ENCODE peak calls at places on chromosomes 13 and 19, in four cellular contexts. I, Q, Z and O are unnamed samples.

GRCh38 chr19:54156490-54156889 is 3.0 kb downstream of the LENG1 start:
- DNase-seq in Q (no peak), Z (no peak), I (no peak), O (no peak)

GRCh38 chr13:27634231-27634630 is 12.5 kb downstream of the POLR1D start:
- DNase-seq in I (no peak), Z (no peak), Q (no peak), O (no peak)

GRCh38 chr19:2438178-2438577 is 10.8 kb upstream of the TIMM13 start:
- DNase-seq in I (no peak), Q (no peak), Z (no peak), O (no peak)

GRCh38 chr13:114016321-114017027 is 42.6 kb upstream of the C13orf46 start:
- DNase-seq in Z (no peak), I (no peak), Q (no peak), O (no peak)

GRCh38 chr13:113474179-113474578 is 16.3 kb downstream of the DCUN1D2 start:
- DNase-seq in Q (no peak), I (peak), Z (no peak), O (no peak)

GRCh38 chr13:109844396-109844795 is 58.0 kb upstream of the IRS2 start:
- DNase-seq in Q (no peak), Z (no peak), I (no peak), O (no peak)

GRCh38 chr13:25980255-25980654 is 71.6 kb downstream of the SHISA2 start:
- DNase-seq in I (peak), Q (peak), Z (no peak), O (no peak)

GRCh38 chr19:45439569-45440258 is 16.0 kb upstream of the ERCC1 start:
- DNase-seq in I (peak), Z (peak), Q (no peak), O (peak)

GRCh38 chr19:51514866-51515481 is 13.4 kb upstream of the SIGLEC12 start:
- DNase-seq in Z (no peak), I (peak), Q (peak), O (peak)

GRCh38 chr19:48676887-48677286 is 4.1 kb upstream of the NTN5 start:
- DNase-seq in Z (no peak), Q (no peak), I (no peak), O (no peak)

GRCh38 chr19:13010992-13011652 is 15.8 kb downstream of the NFIX start:
- DNase-seq in Q (no peak), I (no peak), Z (no peak), O (no peak)

GRCh38 chr13:21670006-21670882 is 629 bp upstream of the FGF9 start:
- DNase-seq in I (peak), Z (no peak), Q (no peak), O (peak)
- TF ChIP-seq CTCF in I (no peak), Z (no peak), Q (no peak), O (peak)

DNA sequence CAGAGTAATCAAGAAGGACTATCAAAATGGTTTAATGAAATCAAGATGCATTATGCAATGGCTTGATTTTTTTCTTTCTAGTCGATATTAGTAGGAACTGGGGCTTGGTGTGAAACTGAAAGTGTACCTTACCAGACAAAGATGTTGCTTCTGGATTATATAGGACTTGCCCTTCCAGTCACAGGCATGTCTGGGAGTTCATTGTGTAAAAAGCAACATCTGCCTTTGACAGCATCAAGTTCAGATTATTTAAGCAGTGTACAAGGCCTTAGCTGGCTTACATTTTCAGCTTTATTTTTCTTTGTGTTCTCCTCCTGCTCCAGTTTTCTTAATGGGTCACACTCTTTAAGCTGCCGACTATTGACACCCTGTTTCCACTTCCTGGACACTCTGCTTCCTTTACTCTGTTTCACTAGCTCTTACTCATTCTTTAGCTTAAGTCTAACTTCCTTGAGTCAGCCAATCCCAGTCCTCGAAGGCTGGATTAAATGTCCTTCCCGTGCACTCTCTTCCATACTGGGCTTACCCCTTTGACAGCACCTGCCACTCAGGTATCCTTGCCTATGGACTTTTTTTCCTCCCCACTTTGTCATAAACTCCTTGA is 29.4 kb upstream of the OLFM4 start:
- DNase-seq in Q (no peak), I (no peak), Z (no peak), O (no peak)
- TF ChIP-seq CTCF in Q (no peak), I (no peak), Z (no peak), O (no peak)

DNA sequence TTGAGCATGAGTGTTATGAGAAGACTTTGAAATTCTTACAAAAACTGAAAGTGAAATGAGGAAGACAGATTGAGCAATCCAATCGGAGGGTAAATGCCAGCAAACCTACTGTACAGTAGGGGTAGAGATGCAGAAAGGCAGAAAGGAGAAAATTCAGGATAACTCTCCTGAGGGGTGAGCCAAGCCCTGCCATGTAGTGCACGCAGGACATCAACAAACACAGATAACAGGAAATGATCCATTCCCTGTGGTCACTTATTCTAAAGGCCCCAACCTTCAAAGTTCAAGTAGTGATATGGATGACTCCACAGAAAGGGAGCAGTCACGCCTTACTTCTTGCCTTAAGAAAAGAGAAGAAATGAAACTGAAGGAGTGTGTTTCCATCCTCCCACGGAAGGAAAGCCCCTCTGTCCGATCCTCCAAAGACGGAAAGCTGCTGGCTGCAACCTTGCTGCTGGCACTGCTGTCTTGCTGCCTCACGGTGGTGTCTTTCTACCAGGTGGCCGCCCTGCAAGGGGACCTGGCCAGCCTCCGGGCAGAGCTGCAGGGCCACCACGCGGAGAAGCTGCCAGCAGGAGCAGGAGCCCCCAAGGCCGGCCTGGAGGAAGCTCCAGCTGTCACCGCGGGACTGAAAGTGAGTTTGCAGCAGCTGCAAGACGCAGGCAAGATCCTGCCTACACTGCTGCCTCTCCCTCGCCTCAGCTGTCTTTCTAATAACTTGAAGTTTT is at the start of gene TNFSF13B:
- DNase-seq in I (peak), Q (no peak), Z (no peak), O (peak)
- TF ChIP-seq CTCF in I (peak), Q (no peak), Z (no peak), O (no peak)

GRCh38 chr13:52835071-52835793 is 13.2 kb downstream of the PCDH8 start:
- DNase-seq in I (no peak), Z (no peak), Q (no peak), O (no peak)
- TF ChIP-seq CTCF in I (no peak), Z (no peak), Q (no peak), O (no peak)

DNA sequence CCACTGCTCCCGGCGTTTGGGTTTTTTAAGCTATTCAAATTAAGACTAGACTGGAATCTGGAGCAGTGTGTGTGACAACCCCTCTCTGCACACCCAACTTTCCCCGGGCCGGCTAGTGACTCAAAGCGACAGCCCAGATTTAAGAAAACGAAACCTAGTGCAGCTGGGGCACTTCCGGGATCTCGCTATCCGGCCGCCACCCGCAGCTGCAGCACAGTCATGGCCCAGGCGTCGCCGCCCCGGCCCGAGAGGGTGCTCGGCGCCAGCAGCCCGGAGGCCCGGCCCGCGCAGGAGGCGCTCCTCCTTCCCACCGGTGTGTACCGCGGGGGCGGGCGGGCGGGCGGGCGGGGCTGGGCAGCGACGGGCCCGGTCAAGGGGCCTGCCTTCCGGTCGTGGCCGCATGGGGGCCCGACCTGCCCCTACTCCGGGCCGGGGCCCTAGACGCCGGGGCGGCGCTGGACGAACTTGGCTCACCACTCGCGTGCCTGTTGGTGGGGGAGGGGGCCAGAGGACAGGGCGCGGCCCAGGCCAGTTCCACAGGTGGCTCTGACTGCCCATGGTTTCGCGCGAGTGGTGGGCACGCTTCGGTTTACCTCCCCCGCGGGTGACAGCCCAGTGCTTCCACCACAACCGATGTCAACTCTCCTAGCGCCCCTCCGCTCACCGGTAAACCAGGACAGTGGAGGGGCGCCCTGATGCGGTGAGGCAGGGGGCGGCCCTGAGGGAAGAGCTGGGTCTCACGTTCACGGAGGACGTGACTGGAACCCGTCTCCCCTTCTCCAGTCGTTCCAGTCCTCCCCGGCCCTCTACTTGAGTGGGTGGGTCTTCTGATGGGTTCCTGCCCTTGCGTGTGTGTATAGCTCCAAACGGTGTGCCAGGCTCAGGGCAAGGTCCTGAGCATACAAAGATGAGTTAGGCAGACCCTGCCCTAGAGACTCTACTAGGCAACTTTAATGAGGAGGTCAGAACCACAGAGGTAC is at the start of gene PHF11:
- DNase-seq in Q (no peak), I (peak), Z (peak), O (peak)
- TF ChIP-seq CTCF in Q (no peak), I (no peak), Z (peak), O (no peak)

GRCh38 chr13:53778937-53779336 is 750.3 kb downstream of the OLFM4 start:
- DNase-seq in I (no peak), Z (no peak), Q (no peak), O (no peak)

GRCh38 chr13:53775807-53776206 is 747.2 kb downstream of the OLFM4 start:
- DNase-seq in I (no peak), Q (no peak), Z (no peak), O (no peak)
- TF ChIP-seq CTCF in I (no peak), Q (no peak), Z (no peak), O (no peak)

DNA sequence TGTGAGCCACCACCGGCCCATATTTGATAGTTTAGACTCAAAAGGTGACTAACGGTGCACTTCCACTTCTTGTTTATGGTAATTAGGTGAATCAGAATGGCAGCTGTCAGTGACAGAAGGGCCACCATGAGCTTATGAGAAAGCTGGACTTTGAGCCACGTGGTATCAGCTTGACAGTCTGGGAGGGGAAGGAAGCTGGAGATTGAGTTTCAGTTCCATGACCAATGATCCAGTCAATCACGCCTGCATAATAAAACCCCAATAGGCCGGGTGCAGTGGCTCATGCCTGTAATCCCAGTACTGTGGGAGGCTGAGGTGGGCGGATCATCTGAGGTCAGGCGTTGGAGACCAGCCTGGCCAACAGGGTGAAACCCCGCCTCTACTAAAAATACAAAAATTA is 8.2 kb downstream of the EID2B start:
- DNase-seq in Q (no peak), Z (no peak), I (no peak), O (no peak)
- TF ChIP-seq CTCF in Q (no peak), Z (no peak), I (no peak), O (no peak)

DNA sequence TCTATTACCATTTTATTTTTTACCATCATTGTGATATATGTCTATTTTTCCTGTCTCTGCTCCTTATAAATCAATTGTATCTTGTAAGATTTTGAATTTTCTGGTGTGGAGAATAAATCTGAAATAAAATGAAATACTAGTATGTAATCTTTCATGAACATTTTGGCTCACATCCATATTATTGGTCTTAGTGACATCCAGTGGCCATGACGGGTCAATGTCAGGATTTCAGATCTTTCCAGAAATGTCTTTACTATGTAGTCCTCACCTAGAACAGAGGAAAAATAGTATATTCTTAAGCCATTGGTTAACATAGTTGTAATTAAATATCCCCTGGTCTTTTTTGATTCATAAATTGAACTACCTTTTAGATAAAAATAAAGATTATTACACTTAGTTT is 109.8 kb upstream of the GPC6 start:
- DNase-seq in Q (no peak), Z (no peak), I (no peak), O (no peak)
- TF ChIP-seq CTCF in Q (no peak), Z (no peak), I (no peak), O (no peak)

GRCh38 chr19:28012361-28012760 is 1200.6 kb downstream of the UQCRFS1 start:
- DNase-seq in Z (no peak), I (no peak), Q (no peak), O (peak)
- TF ChIP-seq CTCF in Z (no peak), I (no peak), Q (no peak), O (peak)